ENCODE peak calls at places on chromosomes 3 and 15, in four cellular contexts. Z is left ventricle myocardium inferior, Y is heart right ventricle, O is HCT116. F is an unnamed sample.

GRCh38 chr15:38205502-38206235 is 47.0 kb upstream of the SPRED1 start:
- DNase-seq in O (no peak), Y (no peak), Z (no peak), F (no peak)

GRCh38 chr3:43094381-43094780 is 11.5 kb downstream of the POMGNT2 start:
- DNase-seq in Y (no peak), Z (no peak), O (no peak), F (no peak)

GRCh38 chr15:73328986-73329385 is 39.8 kb downstream of the HCN4 start:
- DNase-seq in Z (no peak), O (no peak), Y (no peak), F (no peak)

GRCh38 chr3:27253831-27254230 is 115.4 kb downstream of the NEK10 start:
- DNase-seq in O (peak), Z (no peak), Y (no peak), F (peak)

GRCh38 chr15:75167588-75168076 is 34.0 kb upstream of the C15orf39 start:
- DNase-seq in O (no peak), Y (no peak), Z (no peak), F (no peak)

GRCh38 chr3:132134611-132135010 is 99.8 kb upstream of the CPNE4 start:
- DNase-seq in Y (no peak), Z (no peak), O (no peak), F (no peak)

GRCh38 chr3:162760789-162761188 is 1264.2 kb downstream of the OTOL1 start:
- DNase-seq in O (no peak), Z (no peak), Y (no peak), F (no peak)

GRCh38 chr3:71724584-71725278 is 471 bp downstream of the EIF4E3 start:
- DNase-seq in Y (peak), Z (peak), O (no peak), F (peak)

GRCh38 chr3:53733433-53733832 is 112.8 kb downstream of the CHDH start:
- DNase-seq in Y (no peak), O (no peak), Z (no peak), F (no peak)

GRCh38 chr3:4865714-4866113 is 113.5 kb upstream of the BHLHE40 start:
- DNase-seq in Z (no peak), Y (no peak), O (no peak), F (no peak)

GRCh38 chr15:39882602-39883001 is 37.5 kb downstream of the GPR176 start:
- DNase-seq in Z (no peak), Y (no peak), O (no peak), F (no peak)

GRCh38 chr15:42826251-42826890 is 89.4 kb upstream of the CDAN1 start:
- DNase-seq in O (no peak), Z (no peak), Y (no peak), F (no peak)

GRCh38 chr3:167830007-167830406 is 94.5 kb downstream of the SERPINI1 start:
- DNase-seq in Y (no peak), O (no peak), Z (no peak), F (no peak)

GRCh38 chr3:167823738-167824137 is 88.2 kb downstream of the SERPINI1 start:
- DNase-seq in Z (no peak), Y (no peak), O (no peak), F (no peak)

DNA sequence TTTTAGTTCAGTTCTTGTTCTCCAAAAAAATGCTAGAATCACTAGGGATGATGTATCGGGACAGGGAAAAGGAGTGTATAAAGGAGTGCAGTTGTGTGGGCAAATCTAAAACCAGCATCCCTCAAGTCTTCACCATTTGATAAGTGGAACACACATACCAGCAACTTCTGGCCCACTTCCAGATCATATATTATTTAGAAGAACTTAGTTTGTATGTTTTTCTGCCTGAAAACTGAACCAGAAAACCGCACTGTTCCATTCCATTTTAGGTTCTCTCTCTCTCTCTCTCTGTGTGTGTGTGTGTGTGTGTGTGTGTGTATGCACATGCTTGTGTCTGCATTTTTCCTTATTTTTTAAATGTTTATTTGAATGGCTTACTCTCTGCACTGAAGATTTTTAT is 93.5 kb downstream of the SERPINI1 start:
- DNase-seq in O (no peak), Y (no peak), Z (no peak), F (no peak)
- H3K4me3 ChIP-seq in O (no peak), Y (no peak), Z (no peak), F (no peak)

GRCh38 chr15:31361764-31362120 is 35.1 kb downstream of the KLF13 start:
- DNase-seq in Z (no peak), Y (no peak), O (no peak), F (no peak)
- H3K4me3 ChIP-seq in Z (peak), Y (no peak), O (no peak), F (no peak)

GRCh38 chr3:55332191-55332590 is 154.9 kb downstream of the WNT5A start:
- DNase-seq in Z (no peak), O (no peak), Y (no peak), F (no peak)

GRCh38 chr3:55330355-55330754 is 156.8 kb downstream of the WNT5A start:
- DNase-seq in Y (no peak), O (no peak), Z (no peak), F (peak)

GRCh38 chr3:55331524-55331923 is 155.6 kb downstream of the WNT5A start:
- DNase-seq in O (no peak), Z (no peak), Y (no peak), F (no peak)

GRCh38 chr3:55330756-55331155 is 156.3 kb downstream of the WNT5A start:
- DNase-seq in O (no peak), Y (no peak), Z (no peak), F (no peak)

GRCh38 chr3:55329849-55330248 is 157.3 kb downstream of the WNT5A start:
- DNase-seq in O (no peak), Y (no peak), Z (no peak), F (no peak)
- H3K4me3 ChIP-seq in O (no peak), Y (no peak), Z (no peak), F (no peak)

GRCh38 chr3:99637381-99638111 is 848 bp upstream of the COL8A1 start:
- DNase-seq in O (no peak), Z (peak), Y (peak), F (no peak)
- H3K4me3 ChIP-seq in O (no peak), Z (peak), Y (peak), F (peak)

GRCh38 chr15:61081028-61081322 is 148.1 kb downstream of the RORA start:
- DNase-seq in Z (no peak), O (no peak), Y (no peak), F (no peak)
- H3K4me3 ChIP-seq in Z (no peak), O (no peak), Y (no peak), F (no peak)

GRCh38 chr15:90932660-90932991 is 277 bp upstream of the HDDC3 start:
- DNase-seq in O (no peak), Y (no peak), Z (no peak), F (no peak)
- H3K4me3 ChIP-seq in O (peak), Y (peak), Z (peak), F (no peak)

GRCh38 chr3:127204841-127205582 is 12.1 kb downstream of the PRR23E start:
- DNase-seq in Z (no peak), O (no peak), Y (no peak), F (peak)

GRCh38 chr3:127206154-127206553 is 13.2 kb downstream of the PRR23E start:
- DNase-seq in Y (no peak), O (no peak), Z (no peak), F (peak)

GRCh38 chr3:127208483-127209100 is 15.7 kb downstream of the PRR23E start:
- DNase-seq in O (no peak), Z (no peak), Y (no peak), F (peak)

GRCh38 chr3:127207727-127208482 is 15.0 kb downstream of the PRR23E start:
- DNase-seq in Y (no peak), Z (no peak), O (no peak), F (peak)

DNA sequence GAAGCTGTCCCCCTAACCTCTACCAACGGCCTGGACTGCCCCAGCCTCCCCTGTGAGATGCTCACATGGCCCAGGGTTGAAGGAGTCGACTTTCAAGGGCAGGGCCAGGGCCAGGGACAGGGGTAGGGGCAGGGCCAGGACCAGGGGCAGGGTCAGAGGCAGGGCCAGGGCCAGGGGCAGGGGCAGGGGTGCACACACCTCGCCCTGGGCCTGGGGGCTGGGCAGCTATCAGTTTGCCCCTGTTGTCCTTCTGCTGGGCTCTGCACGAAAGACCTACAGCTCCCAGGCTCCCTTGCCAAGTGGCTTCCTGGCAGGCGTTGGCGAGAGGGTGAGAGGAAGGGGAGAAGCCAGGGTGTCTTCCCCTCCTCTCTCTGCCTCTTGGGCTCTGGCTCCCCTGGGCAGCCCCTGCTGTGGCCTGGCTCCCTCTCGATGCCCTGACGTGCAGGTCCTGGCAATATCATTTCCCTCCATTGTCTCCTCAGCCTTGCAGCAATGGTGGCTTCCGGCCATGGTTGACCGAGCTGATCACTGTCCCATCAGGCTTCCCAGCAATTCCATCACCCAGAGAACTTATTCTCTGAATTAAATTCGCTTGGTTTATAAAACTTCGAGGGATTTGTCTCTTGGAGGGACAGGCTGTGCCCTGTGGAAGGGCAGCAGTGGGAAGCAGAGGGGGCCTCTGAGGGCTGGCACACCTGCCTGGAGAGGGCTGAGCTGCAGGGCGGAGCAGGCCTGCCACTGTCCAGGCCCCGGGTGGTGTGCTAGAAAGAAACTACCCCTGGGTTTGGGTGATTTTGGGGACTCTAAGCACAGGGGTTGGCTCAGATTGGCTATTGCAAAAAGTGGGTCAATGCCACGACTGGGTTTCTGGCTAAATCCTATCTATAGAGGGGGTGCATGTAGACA is 13.9 kb downstream of the PRR23E start:
- DNase-seq in Y (no peak), Z (no peak), O (no peak), F (peak)
- H3K4me3 ChIP-seq in Y (no peak), Z (no peak), O (no peak), F (no peak)

GRCh38 chr3:143442761-143443477 is 323.3 kb downstream of the CHST2 start:
- DNase-seq in Z (no peak), O (no peak), Y (no peak), F (no peak)

GRCh38 chr3:143441772-143442171 is 322.2 kb downstream of the CHST2 start:
- DNase-seq in Y (no peak), Z (no peak), O (no peak), F (no peak)

GRCh38 chr3:143445118-143445517 is 325.5 kb downstream of the CHST2 start:
- DNase-seq in Y (no peak), O (no peak), Z (no peak), F (no peak)

GRCh38 chr3:143447491-143447890 is 327.9 kb downstream of the CHST2 start:
- DNase-seq in Y (no peak), O (no peak), Z (no peak), F (no peak)

GRCh38 chr3:143443851-143444331 is 324.3 kb downstream of the CHST2 start:
- DNase-seq in O (peak), Y (no peak), Z (no peak), F (peak)
- H3K4me3 ChIP-seq in O (no peak), Y (no peak), Z (no peak), F (no peak)

GRCh38 chr15:67179411-67179995 is 75.0 kb downstream of the AAGAB start:
- DNase-seq in Y (no peak), Z (no peak), O (no peak), F (no peak)

GRCh38 chr15:67178569-67179210 is 75.8 kb downstream of the AAGAB start:
- DNase-seq in O (no peak), Y (no peak), Z (no peak), F (no peak)

GRCh38 chr15:67180514-67181191 is 73.8 kb downstream of the AAGAB start:
- DNase-seq in Z (no peak), Y (no peak), O (no peak), F (no peak)

GRCh38 chr15:67181221-67181639 is 73.2 kb downstream of the AAGAB start:
- DNase-seq in Z (no peak), O (no peak), Y (no peak), F (no peak)

GRCh38 chr15:67180035-67180434 is 74.4 kb downstream of the AAGAB start:
- DNase-seq in Z (no peak), O (no peak), Y (no peak), F (no peak)
- H3K4me3 ChIP-seq in Z (no peak), O (no peak), Y (no peak), F (no peak)

GRCh38 chr15:52558196-52558595 is 10.6 kb downstream of the ARPP19 start:
- DNase-seq in Z (no peak), Y (no peak), O (no peak), F (no peak)
- H3K4me3 ChIP-seq in Z (no peak), Y (no peak), O (no peak), F (no peak)

F was measured in lung.